ENCODE peak calls at places on chromosomes 2 and 18, in eight cellular contexts. S is ascending aorta; C is GM04504; J is stimulated activated CD4-positive, alpha-beta T cell treated with anti-CD3 and anti-CD28 coated beads, Interleukin-15, amount 100 ng/mL, for 1 hour; L is GM03348; X is GM12864; V is anterior cingulate cortex; Z is stimulated activated CD8-positive, alpha-beta memory T cell treated with anti-CD3 and anti-CD28 coated beads, Interleukin-4, amount 100 ng/mL, for 48 hours. N is an unnamed sample.
A peak's percentile ranks its signal among the peaks of the same experiment; 100 is the strongest.

GRCh38 chr18:73848656-73849055 is 299.0 kb downstream of the FBXO15 start:
- DNase-seq in S (no peak), C (peak; percentile 22), J (no peak), L (peak; percentile 67), X (no peak), V (no peak), Z (no peak), N (no peak)

GRCh38 chr2:20350105-20350712 is 435 bp downstream of the PUM2 start:
- DNase-seq in S (no peak), C (no peak), J (peak; percentile 44), L (peak; percentile 75), X (no peak), V (no peak), Z (peak; percentile 75), N (peak; percentile 69)

GRCh38 chr18:12335503-12335902 is 27.5 kb downstream of the TUBB6 start:
- DNase-seq in S (no peak), C (no peak), J (no peak), L (no peak), X (no peak), V (no peak), Z (no peak), N (no peak)

GRCh38 chr2:143891879-143892308 is 628.0 kb downstream of the ZEB2 start:
- DNase-seq in S (no peak), C (no peak), J (no peak), L (no peak), X (no peak), V (no peak), Z (no peak), N (no peak)

GRCh38 chr2:240922234-240922981 is 16.3 kb downstream of the CROCC2 start:
- DNase-seq in S (no peak), C (no peak), J (no peak), L (no peak), X (no peak), V (no peak), Z (peak; percentile 17), N (peak; percentile 37)

GRCh38 chr18:59219672-59220163 is at the start of gene GRP:
- DNase-seq in S (no peak), C (no peak), J (no peak), L (no peak), X (no peak), V (no peak), Z (no peak), N (no peak)

GRCh38 chr2:238488347-238488826 is 61.7 kb downstream of the ASB1 start:
- DNase-seq in S (no peak), C (no peak), J (no peak), L (no peak), X (no peak), V (no peak), Z (no peak), N (peak; percentile 19)

GRCh38 chr2:108927405-108927804 is 61.6 kb downstream of the EDAR start:
- DNase-seq in S (no peak), C (no peak), J (no peak), L (no peak), X (no peak), V (no peak), Z (no peak), N (no peak)

GRCh38 chr2:31383471-31384153 is 30.9 kb downstream of the XDH start:
- DNase-seq in S (no peak), C (no peak), J (no peak), L (no peak), X (no peak), V (no peak), Z (no peak), N (no peak)

GRCh38 chr2:29189052-29189451 is 73.8 kb downstream of the CLIP4 start:
- DNase-seq in S (no peak), C (no peak), J (no peak), L (no peak), X (no peak), V (no peak), Z (no peak), N (no peak)

GRCh38 chr2:109382946-109383345 is 230.8 kb downstream of the SEPTIN10 start:
- DNase-seq in S (no peak), C (peak; percentile 56), J (no peak), L (peak; percentile 80), X (no peak), V (no peak), Z (no peak), N (peak; percentile 47)

GRCh38 chr18:60599267-60599666 is 226.7 kb upstream of the MC4R start:
- DNase-seq in S (no peak), C (no peak), J (no peak), L (no peak), X (no peak), V (no peak), Z (no peak), N (no peak)

GRCh38 chr2:100818606-100819364 is 1.2 kb upstream of the NPAS2 start:
- DNase-seq in S (peak; percentile 30), C (no peak), J (no peak), L (peak; percentile 83), X (no peak), V (peak; percentile 44), Z (peak; percentile 40), N (peak; percentile 86)